ENCODE peak calls at places on chromosome X, in seven cellular contexts. T is IMR-90, Q is PC-3, L is AG09309, G is lower leg skin, M is Peyer's patch, C is thyroid gland. B is an unnamed sample.

GRCh38 chrX:143165778-143166177 is 140.1 kb downstream of the SPANXN4 start:
- DNase-seq in Q (no peak), T (no peak), G (no peak), L (no peak), M (no peak), C (no peak), B (no peak)

GRCh38 chrX:113512700-113513395 is 672.2 kb upstream of the AMOT start:
- DNase-seq in C (no peak), T (peak), G (no peak), L (no peak), Q (peak), M (no peak), B (no peak)

GRCh38 chrX:154748712-154749339 is 2.1 kb downstream of the GAB3 start:
- DNase-seq in G (peak), L (no peak), T (peak), Q (peak), M (peak), C (peak), B (no peak)

GRCh38 chrX:45324941-45325340 is 124.3 kb upstream of the DIPK2B start:
- DNase-seq in Q (no peak), T (peak), G (no peak), M (no peak), C (no peak), L (no peak), B (no peak)

GRCh38 chrX:106997611-106998010 is 2.4 kb downstream of the MORC4 start:
- DNase-seq in T (no peak), G (no peak), L (no peak), M (no peak), C (no peak), Q (no peak), B (no peak)

GRCh38 chrX:42274151-42274550 is 350.8 kb upstream of the CASK start:
- DNase-seq in L (no peak), T (no peak), Q (no peak), G (no peak), M (no peak), C (no peak), B (no peak)

GRCh38 chrX:25022499-25023325 is 6.9 kb upstream of the ARX start:
- DNase-seq in C (no peak), M (no peak), Q (no peak), G (no peak), L (no peak), T (no peak), B (no peak)

GRCh38 chrX:41200785-41201184 is 115.5 kb downstream of the USP9X start:
- DNase-seq in T (no peak), C (no peak), M (no peak), Q (no peak), L (no peak), G (no peak), B (no peak)

GRCh38 chrX:116961872-116962582 is 499.3 kb upstream of the CT83 start:
- DNase-seq in M (no peak), T (no peak), L (no peak), Q (peak), G (no peak), C (no peak), B (no peak)

GRCh38 chrX:111180750-111181240 is 84.8 kb downstream of the PAK3 start:
- DNase-seq in Q (no peak), T (no peak), L (no peak), M (no peak), C (no peak), G (no peak), B (no peak)

GRCh38 chrX:21958888-21959287 is 18.4 kb downstream of the SMS start:
- DNase-seq in M (no peak), G (no peak), C (no peak), T (peak), Q (no peak), L (no peak), B (no peak)

GRCh38 chrX:104166735-104167436 is 633 bp downstream of the FAM199X start:
- DNase-seq in Q (no peak), G (no peak), T (no peak), C (no peak), L (no peak), M (no peak), B (no peak)

GRCh38 chrX:86195343-86195742 is 47.1 kb downstream of the DACH2 start:
- DNase-seq in T (no peak), L (no peak), C (no peak), G (no peak), M (no peak), Q (no peak), B (no peak)

GRCh38 chrX:69109706-69110635 is 55.3 kb downstream of the PJA1 start:
- DNase-seq in T (peak), Q (peak), C (no peak), G (peak), L (no peak), M (no peak), B (no peak)

GRCh38 chrX:136268051-136269048 is 17.1 kb upstream of the MAP7D3 start:
- DNase-seq in L (no peak), C (peak), G (no peak), M (peak), Q (peak), T (peak), B (no peak)

GRCh38 chrX:135185795-135186443 is 14.7 kb upstream of the CT55 start:
- DNase-seq in C (peak), Q (peak), L (peak), M (no peak), G (peak), T (peak), B (no peak)

GRCh38 chrX:39815621-39816020 is 282.1 kb downstream of the BCOR start:
- DNase-seq in Q (peak), C (no peak), T (peak), M (no peak), L (no peak), G (no peak), B (no peak)

GRCh38 chrX:3518870-3519269 is 172.4 kb upstream of the MXRA5 start:
- DNase-seq in L (peak), G (peak), T (peak), M (peak), C (no peak), Q (peak), B (no peak)

GRCh38 chrX:97882306-97882705 is 998.6 kb downstream of the RPA4 start:
- DNase-seq in L (no peak), T (peak), M (no peak), C (no peak), G (no peak), Q (peak), B (no peak)

GRCh38 chrX:19810370-19810769 is 77.0 kb downstream of the SH3KBP1 start:
- DNase-seq in Q (no peak), L (no peak), G (no peak), M (no peak), C (no peak), T (no peak), B (no peak)

GRCh38 chrX:38805294-38806053 is 4.2 kb downstream of the MID1IP1 start:
- DNase-seq in L (peak), M (peak), T (peak), C (peak), Q (peak), G (peak), B (peak)

GRCh38 chrX:68989865-68990606 is 161.2 kb downstream of the EFNB1 start:
- DNase-seq in T (peak), G (no peak), Q (no peak), M (no peak), L (peak), C (peak), B (peak)

GRCh38 chrX:141928432-141928831 is 24.7 kb downstream of the MAGEC1 start:
- DNase-seq in C (no peak), L (no peak), G (no peak), Q (no peak), M (no peak), T (no peak), B (no peak)

GRCh38 chrX:56219702-56220101 is 12.5 kb upstream of the KLF8 start:
- DNase-seq in C (no peak), G (no peak), M (no peak), L (no peak), Q (peak), T (no peak), B (no peak)

GRCh38 chrX:84182521-84182920 is 5.5 kb downstream of the RPS6KA6 start:
- DNase-seq in C (peak), M (no peak), T (no peak), G (no peak), L (no peak), Q (no peak), B (no peak)

GRCh38 chrX:43892471-43892870 is 10.2 kb upstream of the MAOB start:
- DNase-seq in L (no peak), Q (no peak), C (no peak), M (no peak), T (no peak), G (no peak), B (no peak)

GRCh38 chrX:130172127-130172834 is 519 bp downstream of the RAB33A start:
- DNase-seq in T (no peak), C (no peak), L (no peak), G (no peak), M (no peak), Q (no peak), B (no peak)

GRCh38 chrX:19897087-19897486 is 9.7 kb upstream of the SH3KBP1 start:
- DNase-seq in C (no peak), T (no peak), L (no peak), Q (no peak), G (no peak), M (no peak), B (no peak)

GRCh38 chrX:135520022-135520552 is 373 bp upstream of the INTS6L start:
- DNase-seq in M (no peak), L (no peak), G (no peak), T (peak), Q (no peak), C (no peak), B (no peak)

GRCh38 chrX:54921427-54922021 is 900 bp downstream of the TRO start:
- DNase-seq in L (peak), Q (no peak), C (peak), T (peak), M (peak), G (no peak), B (peak)

GRCh38 chrX:13387656-13388421 is 68.0 kb upstream of the ATXN3L start:
- DNase-seq in T (peak), M (no peak), G (no peak), C (no peak), Q (peak), L (no peak), B (no peak)

GRCh38 chrX:21705215-21705614 is 47.1 kb upstream of the KLHL34 start:
- DNase-seq in Q (no peak), M (no peak), L (no peak), T (no peak), G (no peak), C (no peak), B (no peak)

GRCh38 chrX:103311401-103311785 is 603 bp upstream of the BEX2 start:
- DNase-seq in Q (no peak), G (no peak), T (no peak), L (no peak), C (no peak), M (no peak), B (no peak)

GRCh38 chrX:39460491-39460890 is 637.3 kb downstream of the BCOR start:
- DNase-seq in G (no peak), L (no peak), M (no peak), C (no peak), T (no peak), Q (no peak), B (no peak)

GRCh38 chrX:20231598-20231997 is 35.1 kb downstream of the RPS6KA3 start:
- DNase-seq in Q (no peak), G (no peak), T (no peak), M (no peak), C (no peak), L (no peak), B (no peak)

GRCh38 chrX:9164086-9164485 is 130.2 kb upstream of the FAM9B start:
- DNase-seq in C (no peak), M (no peak), Q (no peak), L (no peak), G (no peak), T (peak), B (no peak)
- TF ChIP-seq CTCF in C (no peak), M (no peak), Q (no peak), L (no peak), G (no peak), T (no peak), B (no peak)

DNA sequence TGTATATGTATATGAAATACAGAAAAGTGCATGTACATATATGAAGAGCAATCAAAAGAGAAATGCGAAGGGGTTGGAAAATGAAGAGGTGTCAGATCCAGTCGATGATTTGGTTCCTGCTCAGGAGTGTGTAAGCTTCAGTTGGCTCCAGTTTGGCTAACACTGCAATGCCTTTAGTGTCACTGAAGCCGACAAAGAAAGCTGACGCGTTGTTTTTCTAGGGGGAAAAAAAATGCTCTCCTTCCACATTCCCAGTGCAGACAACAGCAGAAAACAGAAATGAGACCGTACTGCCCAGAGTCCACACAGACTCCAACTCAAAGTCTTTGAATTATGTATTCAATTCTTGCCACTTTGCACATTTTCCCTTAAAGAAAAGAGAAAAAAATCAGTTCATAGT is 154.3 kb downstream of the NHS start:
- DNase-seq in L (no peak), T (no peak), Q (no peak), C (peak), G (no peak), M (no peak), B (no peak)
- H3K4me3 ChIP-seq in L (no peak), T (no peak), Q (no peak), C (no peak), G (no peak), M (no peak), B (no peak)

GRCh38 chrX:48606091-48606490 is 8.8 kb downstream of the WDR13 start:
- DNase-seq in C (no peak), M (no peak), T (no peak), Q (no peak), L (no peak), G (no peak), B (no peak)
- TF ChIP-seq CTCF in C (no peak), M (no peak), T (no peak), Q (peak), L (no peak), G (no peak), B (no peak)

GRCh38 chrX:149630681-149631292 is 805 bp downstream of the TMEM185A start:
- DNase-seq in C (peak), Q (peak), T (peak), M (no peak), L (peak), G (no peak), B (no peak)
- H3K4me3 ChIP-seq in C (peak), Q (peak), T (peak), M (peak), L (peak), G (peak), B (peak)

DNA sequence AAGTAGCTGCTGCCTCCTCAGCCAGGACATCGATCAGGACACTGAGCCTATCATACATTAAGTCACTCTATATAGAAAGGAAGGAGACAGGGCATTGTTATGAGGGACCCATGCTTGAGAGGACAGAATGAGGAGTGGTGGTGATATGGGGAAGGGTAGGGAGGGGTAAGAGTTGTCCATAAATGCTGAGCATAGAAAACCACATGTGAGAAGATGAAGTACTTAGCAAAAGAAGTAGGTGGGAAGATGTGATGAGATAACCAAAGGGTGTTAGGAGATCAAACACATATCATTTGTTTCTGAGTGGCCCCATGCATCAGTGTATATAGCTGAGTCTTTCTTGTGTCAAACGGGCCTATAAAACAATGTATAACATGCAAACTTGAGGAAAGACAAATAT is 84.1 kb downstream of the DGKK start:
- DNase-seq in G (no peak), L (no peak), M (no peak), C (no peak), Q (no peak), T (no peak), B (no peak)
- TF ChIP-seq CTCF in G (no peak), L (no peak), M (no peak), C (no peak), Q (no peak), T (no peak), B (no peak)

DNA sequence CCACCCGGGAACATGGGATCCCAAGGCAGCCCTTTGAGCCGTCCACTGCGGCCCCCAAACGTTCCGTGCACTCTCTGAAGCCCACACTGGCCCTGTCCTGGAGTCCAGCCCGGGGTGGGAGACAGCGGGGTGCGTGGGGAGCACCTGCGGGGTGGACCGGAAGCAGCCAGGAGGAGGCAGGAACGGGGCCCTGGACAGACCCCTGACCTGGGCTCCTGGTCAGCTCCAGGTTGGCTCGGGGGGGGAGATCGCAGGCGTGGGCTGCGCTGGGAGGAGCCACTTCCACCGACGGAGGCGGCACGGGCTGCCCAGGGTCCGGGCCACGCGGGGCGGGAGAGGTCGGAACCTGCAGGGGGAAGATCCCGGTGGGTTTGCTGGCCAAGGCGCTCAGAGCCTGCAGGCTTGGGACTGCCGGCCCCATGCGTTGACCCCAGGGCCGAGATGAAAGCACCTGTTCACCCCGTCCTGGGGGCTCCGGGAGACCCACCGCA is 5.7 kb upstream of the PLCXD1 start:
- DNase-seq in M (no peak), L (no peak), G (no peak), C (no peak), Q (no peak), T (no peak), B (peak)
- H3K4me3 ChIP-seq in M (peak), L (no peak), G (no peak), C (peak), Q (peak), T (no peak), B (peak)

GRCh38 chrX:53047228-53047627 is 1.4 kb upstream of the GPR173 start:
- DNase-seq in Q (peak), G (no peak), L (no peak), M (no peak), C (no peak), T (peak), B (no peak)
- TF ChIP-seq CTCF in Q (peak), G (no peak), L (peak), M (no peak), C (no peak), T (peak), B (no peak)

B was measured in pancreas.